ENCODE peak calls at places on chromosomes 11 and 22, in nine cellular contexts. M, J, L, T, X, C, I, P and H are unnamed samples.

GRCh38 chr22:44462246-44463015 is 35.6 kb downstream of the RTL6 start:
- DNase-seq in M (peak; percentile 11), I (no peak), J (peak; percentile 1), X (no peak), P (no peak), T (no peak), C (no peak), L (no peak), H (peak; percentile 2)

GRCh38 chr11:84901986-84902385 is 725.2 kb downstream of the DLG2 start:
- DNase-seq in L (no peak), P (no peak), C (no peak), I (no peak), T (peak; percentile 37), X (no peak), J (no peak), M (peak; percentile 20), H (no peak)

GRCh38 chr11:83102806-83103205 is 31.1 kb upstream of the RAB30 start:
- DNase-seq in P (no peak), C (no peak), J (no peak), I (no peak), M (no peak), T (no peak), L (no peak), X (no peak), H (no peak)

GRCh38 chr11:17277024-17277584 is 565 bp downstream of the NUCB2 start:
- DNase-seq in X (peak; percentile 56), C (no peak), I (peak; percentile 34), M (no peak), T (peak; percentile 63), P (no peak), J (no peak), L (peak; percentile 77), H (no peak)

GRCh38 chr22:46001426-46002106 is 24.6 kb upstream of the WNT7B start:
- DNase-seq in I (no peak), M (no peak), P (peak; percentile 27), L (peak; percentile 65), J (no peak), X (no peak), T (no peak), C (no peak), H (no peak)

GRCh38 chr22:27682438-27682837 is 119.1 kb downstream of the MN1 start:
- DNase-seq in X (no peak), M (no peak), C (no peak), P (no peak), T (no peak), I (no peak), L (no peak), J (no peak), H (no peak)

GRCh38 chr22:38284042-38284402 is 11.2 kb upstream of the TMEM184B start:
- DNase-seq in X (no peak), P (no peak), I (no peak), L (peak; percentile 85), J (peak; percentile 32), M (no peak), T (peak; percentile 96), C (no peak), H (peak; percentile 34)

GRCh38 chr11:103491777-103492176 is 382.6 kb downstream of the DYNC2H1 start:
- DNase-seq in C (no peak), I (no peak), X (no peak), J (no peak), P (no peak), M (no peak), T (no peak), L (no peak), H (no peak)

GRCh38 chr11:45305874-45306623 is 19.9 kb upstream of the SYT13 start:
- DNase-seq in T (no peak), J (no peak), P (no peak), M (no peak), I (no peak), L (no peak), X (no peak), C (no peak), H (no peak)

GRCh38 chr11:120511116-120511803 is at the start of gene GRIK4:
- DNase-seq in X (peak; percentile 89), J (peak; percentile 82), C (peak; percentile 78), L (peak; percentile 91), I (peak; percentile 95), T (peak; percentile 57), P (peak; percentile 88), M (peak; percentile 91), H (peak; percentile 91)

GRCh38 chr22:47739216-47739615 is 976.8 kb downstream of the TBC1D22A start:
- DNase-seq in T (no peak), L (no peak), J (no peak), X (no peak), M (no peak), I (no peak), C (no peak), P (no peak), H (no peak)

GRCh38 chr11:12600829-12601228 is 73.4 kb upstream of the TEAD1 start:
- DNase-seq in P (no peak), J (no peak), I (no peak), L (no peak), C (no peak), T (no peak), M (no peak), X (no peak), H (no peak)

DNA sequence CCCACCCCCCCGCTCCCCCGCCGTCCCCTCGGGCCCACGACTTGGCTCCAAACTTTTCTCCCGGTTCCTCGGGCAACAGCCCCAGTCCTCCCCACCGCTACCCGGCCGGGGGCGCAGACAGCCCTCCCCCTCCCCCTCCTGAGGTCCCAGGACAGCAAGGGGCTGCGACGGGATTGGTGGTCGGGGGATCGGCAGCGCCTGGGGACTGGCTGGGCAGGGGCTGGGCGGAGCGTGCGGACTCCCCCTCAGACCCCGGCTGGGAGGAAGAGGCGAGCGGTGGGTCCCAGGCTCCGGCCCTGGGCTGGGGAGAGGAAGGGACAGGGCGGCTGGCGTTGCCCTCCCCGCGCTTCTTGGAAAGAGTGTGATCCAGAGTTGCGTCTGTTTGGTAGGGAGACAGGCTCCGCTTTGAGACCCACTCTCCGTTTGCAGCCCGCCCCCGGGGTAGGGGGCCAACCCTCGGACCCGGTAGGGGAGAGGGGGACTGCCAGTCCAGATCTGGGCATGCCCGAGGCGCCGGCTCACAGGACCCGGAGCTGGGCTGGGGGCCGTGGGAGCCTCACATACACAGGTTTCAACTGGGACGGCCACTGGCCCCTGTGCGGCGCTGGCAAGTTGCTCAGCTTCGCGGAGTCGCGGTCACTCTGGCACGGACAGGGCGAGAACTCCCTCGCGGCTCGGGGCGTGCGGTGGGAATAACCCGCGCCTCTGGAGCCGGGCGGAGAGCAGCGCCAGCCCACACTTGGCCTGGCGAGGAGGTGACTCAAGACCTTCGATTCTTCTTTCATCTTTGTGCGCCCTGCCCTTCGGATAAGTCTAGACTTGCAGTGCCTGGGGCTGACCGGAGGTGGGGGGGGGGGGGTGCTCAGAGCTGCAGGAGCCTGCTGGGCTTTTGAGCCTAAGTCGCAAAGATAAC is 1.0 kb downstream of the TSKU start:
- DNase-seq in J (peak; percentile 53), T (peak; percentile 84), P (peak; percentile 39), L (peak; percentile 81), M (peak; percentile 67), C (peak; percentile 79), X (no peak), I (no peak), H (peak; percentile 88)
- TF ChIP-seq POLR2A in J (no peak), T (peak; percentile 93), P (peak; percentile 11), L (no peak), M (no peak), C (peak; percentile 5), X (peak; percentile 58), I (no peak), H (peak; percentile 12)

GRCh38 chr11:130448416-130449068 is at the start of gene ADAMTS15:
- DNase-seq in I (no peak), C (peak; percentile 58), J (peak; percentile 57), L (peak; percentile 91), X (peak; percentile 79), P (peak; percentile 69), M (peak; percentile 75), T (peak; percentile 84), H (peak; percentile 65)
- TF ChIP-seq POLR2A in I (no peak), C (peak; percentile 66), J (no peak), L (no peak), X (no peak), P (peak; percentile 21), M (no peak), T (no peak), H (peak; percentile 26)

GRCh38 chr11:66472054-66472453 is 5.3 kb downstream of the PELI3 start:
- DNase-seq in C (no peak), M (no peak), T (no peak), P (no peak), X (no peak), J (no peak), L (no peak), I (no peak), H (no peak)

GRCh38 chr11:66473167-66473566 is 6.5 kb downstream of the PELI3 start:
- DNase-seq in T (no peak), J (no peak), M (no peak), L (no peak), X (no peak), I (no peak), P (no peak), C (no peak), H (no peak)

GRCh38 chr11:66475349-66476172 is 4.7 kb upstream of the DPP3 start:
- DNase-seq in I (no peak), M (no peak), L (no peak), P (no peak), X (no peak), C (no peak), J (no peak), T (no peak), H (no peak)

GRCh38 chr11:66476173-66476840 is 3.9 kb upstream of the DPP3 start:
- DNase-seq in I (no peak), P (no peak), M (no peak), C (no peak), J (no peak), X (no peak), L (no peak), T (no peak), H (no peak)

GRCh38 chr11:66473608-66474525 is 6.4 kb upstream of the DPP3 start:
- DNase-seq in X (no peak), P (no peak), T (no peak), I (no peak), M (no peak), J (no peak), C (no peak), L (no peak), H (no peak)
- TF ChIP-seq POLR2A in X (no peak), P (no peak), T (no peak), I (no peak), M (no peak), J (no peak), C (no peak), L (no peak), H (no peak)

GRCh38 chr22:39656495-39657490 is 86.2 kb downstream of the CACNA1I start:
- DNase-seq in P (no peak), T (no peak), X (no peak), C (no peak), M (no peak), J (no peak), L (no peak), I (no peak), H (no peak)

GRCh38 chr22:39653787-39654077 is 83.2 kb downstream of the CACNA1I start:
- DNase-seq in X (no peak), P (no peak), M (no peak), C (no peak), J (no peak), L (no peak), T (no peak), I (no peak), H (no peak)

GRCh38 chr22:39655736-39656285 is 85.3 kb downstream of the CACNA1I start:
- DNase-seq in P (no peak), T (no peak), C (no peak), M (no peak), J (no peak), L (no peak), X (no peak), I (no peak), H (no peak)

GRCh38 chr22:39654527-39654926 is 84.0 kb downstream of the CACNA1I start:
- DNase-seq in M (no peak), C (no peak), T (no peak), I (no peak), P (no peak), L (no peak), X (no peak), J (no peak), H (no peak)

GRCh38 chr22:39654959-39655579 is 84.5 kb downstream of the CACNA1I start:
- DNase-seq in I (no peak), T (no peak), P (no peak), C (no peak), L (no peak), J (no peak), M (no peak), X (no peak), H (no peak)
- TF ChIP-seq POLR2A in I (no peak), T (no peak), P (no peak), C (no peak), L (no peak), J (no peak), M (no peak), X (no peak), H (no peak)